ENCODE peak calls at places on chromosome 9, in ten cellular contexts. V is transverse colon, D is fibroblast of lung, N is epithelial cell of esophagus, B is coronary artery, F is endodermal cell, Q is fibroblast of pulmonary artery, R is SK-N-SH, I is suprapubic skin, K is heart left ventricle. E is an unnamed sample.

GRCh38 chr9:68505681-68506409 is 34.8 kb downstream of the TMEM252 start:
- DNase-seq in R (no peak), D (peak), N (no peak), K (peak), F (no peak), V (no peak), I (no peak), Q (peak), B (no peak), E (no peak)

GRCh38 chr9:111961575-111961974 is 65.0 kb downstream of the UGCG start:
- DNase-seq in I (no peak), Q (no peak), D (peak), K (no peak), R (no peak), V (no peak), B (no peak), N (peak), F (no peak), E (no peak)

GRCh38 chr9:129172816-129173215 is 5.2 kb downstream of the IER5L start:
- DNase-seq in K (peak), R (no peak), N (no peak), Q (no peak), F (no peak), I (no peak), V (no peak), D (no peak), B (peak), E (no peak)

GRCh38 chr9:385818-386398 is 171.2 kb downstream of the DOCK8 start:
- DNase-seq in N (peak), V (peak), K (no peak), D (peak), B (no peak), I (no peak), R (peak), F (peak), Q (peak), E (peak)

GRCh38 chr9:31916591-31917223 is 467.7 kb upstream of the ACO1 start:
- DNase-seq in V (no peak), K (no peak), B (no peak), R (no peak), I (no peak), N (peak), D (no peak), Q (no peak), F (peak), E (no peak)

GRCh38 chr9:89807101-89807395 is 202.2 kb downstream of the GADD45G start:
- DNase-seq in R (no peak), F (peak), I (no peak), Q (no peak), B (peak), V (no peak), D (no peak), K (no peak), N (no peak), E (no peak)

GRCh38 chr9:86303316-86303975 is 21.1 kb upstream of the ISCA1 start:
- DNase-seq in K (no peak), I (no peak), F (no peak), R (no peak), V (no peak), D (no peak), Q (peak), N (peak), B (no peak), E (no peak)

GRCh38 chr9:36597412-36598178 is 24.9 kb downstream of the MELK start:
- DNase-seq in K (no peak), B (no peak), I (no peak), N (peak), R (peak), Q (peak), V (no peak), F (peak), D (peak), E (peak)

GRCh38 chr9:136403915-136404800 is 4.2 kb upstream of the SNAPC4 start:
- DNase-seq in F (no peak), K (no peak), V (no peak), R (no peak), D (no peak), Q (no peak), I (no peak), N (no peak), B (no peak), E (no peak)

GRCh38 chr9:77183581-77183980 is 6.2 kb downstream of the VPS13A start:
- DNase-seq in R (no peak), D (no peak), Q (no peak), F (no peak), V (no peak), I (no peak), N (no peak), B (no peak), K (no peak), E (no peak)

GRCh38 chr9:36210722-36211121 is 20.0 kb downstream of the CLTA start:
- DNase-seq in D (no peak), B (no peak), N (no peak), I (no peak), K (no peak), Q (no peak), R (no peak), V (no peak), F (no peak), E (no peak)

GRCh38 chr9:14221119-14221518 is 92.8 kb downstream of the NFIB start:
- DNase-seq in D (no peak), B (no peak), K (no peak), R (no peak), I (no peak), N (no peak), V (no peak), Q (no peak), F (no peak), E (no peak)

DNA sequence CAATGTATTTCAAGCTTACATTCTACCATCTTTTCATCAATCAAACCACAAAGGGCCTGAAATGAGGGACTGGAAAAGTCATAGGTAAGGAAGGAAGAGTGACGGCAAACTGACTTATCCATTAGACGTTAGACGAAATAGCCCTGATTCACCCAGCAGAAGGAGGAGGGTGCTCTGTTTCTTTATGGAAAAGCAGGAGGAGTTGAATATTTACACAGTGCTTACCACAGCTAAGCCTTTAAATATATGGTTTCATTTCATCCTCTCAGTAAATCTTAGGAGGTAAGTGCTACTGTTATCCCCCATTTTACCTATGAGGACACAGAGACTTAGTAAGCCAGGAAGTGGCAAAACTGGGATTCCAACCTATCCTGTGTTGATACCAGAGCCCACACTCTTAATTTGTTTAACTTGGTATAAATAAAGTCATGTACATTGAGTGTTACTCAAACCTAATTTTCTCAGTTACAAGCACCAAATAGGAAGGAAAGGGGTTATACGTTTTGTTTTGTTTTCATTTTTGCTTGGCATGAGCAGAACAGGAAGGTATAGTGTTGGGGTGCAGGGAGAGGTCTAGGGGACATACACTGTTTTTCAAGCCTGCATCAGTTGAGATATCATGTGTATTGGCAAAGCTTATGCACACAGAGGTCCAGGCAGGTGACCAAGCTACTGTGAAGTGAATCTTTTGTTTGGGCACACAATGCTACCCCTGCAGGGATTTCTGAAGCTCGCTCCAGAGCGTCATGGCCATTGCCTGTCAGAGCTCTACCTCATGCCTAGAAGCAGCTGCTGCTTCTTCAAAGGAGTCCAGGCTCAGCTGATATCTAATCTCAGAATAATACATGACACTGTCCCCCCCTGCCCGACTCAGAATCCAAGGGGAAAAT is 98.0 kb upstream of the IFNK start:
- DNase-seq in R (no peak), F (peak), Q (no peak), N (peak), B (no peak), I (no peak), D (no peak), V (no peak), K (no peak), E (no peak)
- TF ChIP-seq CTCF in R (no peak), F (no peak), Q (no peak), N (no peak), B (no peak), I (no peak), D (no peak), V (no peak), K (no peak), E (no peak)

GRCh38 chr9:131252120-131252519 is 24.2 kb downstream of the FAM78A start:
- DNase-seq in R (no peak), N (no peak), I (no peak), D (no peak), V (no peak), Q (no peak), B (no peak), F (no peak), K (no peak), E (no peak)
- H3K4me3 ChIP-seq in R (no peak), N (no peak), I (peak), D (no peak), V (no peak), Q (no peak), B (peak), F (no peak), K (no peak), E (no peak)

DNA sequence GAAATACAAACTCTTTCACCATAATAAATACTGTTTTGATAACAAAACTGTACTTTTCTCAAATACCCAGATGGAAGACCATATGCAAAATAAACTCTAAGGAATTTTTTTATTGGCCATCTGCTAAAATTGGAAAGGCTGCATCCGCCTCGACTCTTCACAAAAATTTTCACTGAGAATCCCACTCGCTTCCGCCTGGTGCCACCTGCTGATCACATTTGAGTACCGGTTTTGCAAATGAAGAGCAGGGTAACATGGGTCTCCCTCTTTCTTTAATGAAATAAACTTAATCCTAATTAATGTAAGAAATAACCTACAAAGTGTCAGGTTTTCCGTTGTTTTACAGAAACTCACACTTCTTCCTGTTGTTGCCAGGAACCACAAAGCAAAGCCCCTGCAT is 76.3 kb downstream of the TTLL11 start:
- DNase-seq in F (no peak), D (no peak), R (no peak), B (no peak), N (no peak), K (no peak), I (no peak), V (no peak), Q (peak), E (no peak)
- TF ChIP-seq CTCF in F (peak), D (peak), R (peak), B (no peak), N (peak), K (peak), I (no peak), V (no peak), Q (peak), E (peak)

GRCh38 chr9:5453004-5453403 is 2.7 kb downstream of the CD274 start:
- DNase-seq in N (peak), R (no peak), K (no peak), V (no peak), F (no peak), D (no peak), B (no peak), Q (no peak), I (no peak), E (no peak)

GRCh38 chr9:5450360-5451051 is at the start of gene CD274:
- DNase-seq in R (peak), D (peak), Q (peak), V (peak), N (peak), B (peak), F (peak), I (peak), K (peak), E (no peak)

GRCh38 chr9:5452286-5452609 is 1.9 kb downstream of the CD274 start:
- DNase-seq in V (no peak), B (no peak), D (no peak), R (no peak), F (no peak), Q (no peak), K (no peak), I (no peak), N (no peak), E (no peak)

GRCh38 chr9:5455181-5455580 is 4.8 kb downstream of the CD274 start:
- DNase-seq in V (no peak), R (no peak), F (no peak), N (peak), Q (peak), K (no peak), D (peak), I (no peak), B (no peak), E (no peak)

GRCh38 chr9:5453673-5454072 is 3.3 kb downstream of the CD274 start:
- DNase-seq in I (no peak), V (no peak), B (no peak), R (no peak), Q (no peak), K (peak), D (no peak), N (no peak), F (no peak), E (no peak)
- H3K4me3 ChIP-seq in I (no peak), V (no peak), B (no peak), R (no peak), Q (no peak), K (no peak), D (no peak), N (no peak), F (no peak), E (no peak)